ENCODE peak calls at places on chromosomes 4 and X, in nine cellular contexts. F is activated CD4-positive, CD25-positive, alpha-beta regulatory T cell treated with anti-CD3 and anti-CD28 coated beads, Interleukin-2, amount 50 U/mL, for 16 hours; U is HepG2; W is stimulated activated CD8-positive, alpha-beta memory T cell treated with anti-CD3 and anti-CD28 coated beads, Interleukin-2, amount 100 ng/mL, for 48 hours; N is CD4-positive, alpha-beta T cell; S is putamen; Q is NCI-H1092; A is GM13977; G is cardiac fibroblast. C is an unnamed sample.

GRCh38 chr4:12446650-12447049 is 1018.0 kb upstream of the HS3ST1 start:
- DNase-seq in G (peak; percentile 1), W (no peak), S (no peak), Q (no peak), N (no peak), A (no peak), F (no peak), U (no peak), C (no peak)

GRCh38 chr4:7903686-7904085 is 36.0 kb downstream of the AFAP1 start:
- DNase-seq in U (no peak), S (no peak), F (no peak), Q (no peak), N (no peak), G (peak; percentile 38), A (no peak), W (no peak), C (no peak)

GRCh38 chr4:151315212-151315886 is 10.1 kb downstream of the SH3D19 start:
- DNase-seq in S (no peak), Q (no peak), W (no peak), F (no peak), U (peak; percentile 18), G (peak; percentile 24), N (no peak), A (no peak), C (no peak)

GRCh38 chr4:185304944-185305690 is 90.6 kb downstream of the LRP2BP start:
- DNase-seq in U (peak; percentile 30), Q (no peak), W (no peak), S (peak; percentile 18), N (no peak), G (peak; percentile 42), A (no peak), F (no peak), C (peak; percentile 68)

GRCh38 chr4:4474496-4474895 is 67.4 kb downstream of the STX18 start:
- DNase-seq in U (no peak), N (no peak), G (no peak), Q (no peak), F (no peak), A (no peak), W (no peak), S (no peak), C (no peak)

GRCh38 chr4:87901426-87901825 is 68.7 kb downstream of the MEPE start:
- DNase-seq in S (no peak), Q (no peak), G (no peak), W (no peak), U (no peak), F (no peak), A (no peak), N (no peak), C (no peak)

GRCh38 chr4:175776217-175776616 is 35.8 kb downstream of the GPM6A start:
- DNase-seq in U (no peak), F (no peak), Q (no peak), A (no peak), W (no peak), N (no peak), G (peak; percentile 6), S (peak; percentile 30), C (no peak)

GRCh38 chrX:136200466-136200865 is 50.7 kb downstream of the MAP7D3 start:
- DNase-seq in G (peak; percentile 50), Q (no peak), F (no peak), S (no peak), N (no peak), A (peak; percentile 16), W (no peak), U (no peak), C (no peak)

C was measured in GM06990.